ENCODE peak calls at places on chromosomes 4 and X, in eight cellular contexts. One of them, this sample, is unnamed.

GRCh38 chrX:131792356-131792749 is 230.7 kb upstream of the STK26 start:
- DNase-seq in esophagus squamous epithelium: peak
- DNase-seq in IMR-90: peak
- DNase-seq in tibial artery: no peak
- DNase-seq in GM06990: peak
- DNase-seq in cardiac muscle cell: no peak
- DNase-seq in bronchial epithelial cell: no peak
- DNase-seq in kidney: peak
- DNase-seq in this sample: no peak

GRCh38 chr4:32985256-32985655 is 2265.1 kb downstream of the PCDH7 start:
- DNase-seq in esophagus squamous epithelium: no peak
- DNase-seq in IMR-90: no peak
- DNase-seq in tibial artery: no peak
- DNase-seq in GM06990: no peak
- DNase-seq in cardiac muscle cell: peak
- DNase-seq in bronchial epithelial cell: peak
- DNase-seq in kidney: no peak
- DNase-seq in this sample: no peak

GRCh38 chr4:170087163-170087700 is 2.5 kb downstream of the AADAT start:
- DNase-seq in esophagus squamous epithelium: no peak
- DNase-seq in IMR-90: no peak
- DNase-seq in tibial artery: no peak
- DNase-seq in GM06990: no peak
- DNase-seq in cardiac muscle cell: peak
- DNase-seq in bronchial epithelial cell: peak
- DNase-seq in kidney: no peak
- DNase-seq in this sample: no peak

GRCh38 chrX:27555514-27555913 is 34.6 kb upstream of the DCAF8L2 start:
- DNase-seq in esophagus squamous epithelium: no peak
- DNase-seq in IMR-90: peak
- DNase-seq in tibial artery: no peak
- DNase-seq in GM06990: no peak
- DNase-seq in cardiac muscle cell: peak
- DNase-seq in bronchial epithelial cell: peak
- DNase-seq in kidney: no peak
- DNase-seq in this sample: peak

GRCh38 chr4:128309585-128309984 is 22.0 kb upstream of the PGRMC2 start:
- DNase-seq in esophagus squamous epithelium: no peak
- DNase-seq in IMR-90: no peak
- DNase-seq in tibial artery: no peak
- DNase-seq in GM06990: no peak
- DNase-seq in cardiac muscle cell: no peak
- DNase-seq in bronchial epithelial cell: no peak
- DNase-seq in kidney: no peak
- DNase-seq in this sample: no peak

GRCh38 chr4:140688711-140689598 is 67.2 kb downstream of the TBC1D9 start:
- DNase-seq in esophagus squamous epithelium: no peak
- DNase-seq in IMR-90: peak
- DNase-seq in tibial artery: no peak
- DNase-seq in GM06990: no peak
- DNase-seq in cardiac muscle cell: peak
- DNase-seq in bronchial epithelial cell: peak
- DNase-seq in kidney: no peak
- DNase-seq in this sample: no peak

GRCh38 chrX:57172544-57172943 is 35.3 kb upstream of the SPIN2A start:
- DNase-seq in esophagus squamous epithelium: no peak
- DNase-seq in IMR-90: no peak
- DNase-seq in tibial artery: no peak
- DNase-seq in GM06990: no peak
- DNase-seq in cardiac muscle cell: no peak
- DNase-seq in bronchial epithelial cell: no peak
- DNase-seq in kidney: no peak
- DNase-seq in this sample: no peak

GRCh38 chrX:81377329-81377728 is 175.4 kb downstream of the SH3BGRL start:
- DNase-seq in esophagus squamous epithelium: no peak
- DNase-seq in IMR-90: peak
- DNase-seq in tibial artery: no peak
- DNase-seq in GM06990: no peak
- DNase-seq in cardiac muscle cell: peak
- DNase-seq in bronchial epithelial cell: peak
- DNase-seq in kidney: no peak
- DNase-seq in this sample: peak

GRCh38 chr4:56650259-56651070 is 30.6 kb downstream of the HOPX start:
- DNase-seq in esophagus squamous epithelium: no peak
- DNase-seq in IMR-90: no peak
- DNase-seq in tibial artery: no peak
- DNase-seq in GM06990: no peak
- DNase-seq in cardiac muscle cell: no peak
- DNase-seq in bronchial epithelial cell: no peak
- DNase-seq in kidney: no peak
- DNase-seq in this sample: no peak

GRCh38 chrX:103774070-103774642 is 2.5 kb upstream of the PLP1 start:
- DNase-seq in esophagus squamous epithelium: no peak
- DNase-seq in IMR-90: peak
- DNase-seq in tibial artery: no peak
- DNase-seq in GM06990: no peak
- DNase-seq in cardiac muscle cell: peak
- DNase-seq in bronchial epithelial cell: peak
- DNase-seq in kidney: no peak
- DNase-seq in this sample: no peak

GRCh38 chrX:131812847-131813825 is 210.0 kb upstream of the STK26 start:
- DNase-seq in esophagus squamous epithelium: peak
- DNase-seq in IMR-90: peak
- DNase-seq in tibial artery: peak
- DNase-seq in GM06990: peak
- DNase-seq in cardiac muscle cell: no peak
- DNase-seq in bronchial epithelial cell: no peak
- DNase-seq in kidney: peak
- DNase-seq in this sample: peak

GRCh38 chr4:77581724-77582123 is 23.9 kb upstream of the CXCL13 start:
- DNase-seq in esophagus squamous epithelium: no peak
- DNase-seq in IMR-90: no peak
- DNase-seq in tibial artery: no peak
- DNase-seq in GM06990: no peak
- DNase-seq in cardiac muscle cell: peak
- DNase-seq in bronchial epithelial cell: peak
- DNase-seq in kidney: no peak
- DNase-seq in this sample: no peak

GRCh38 chr4:68630371-68630770 is 40.1 kb downstream of the UGT2B15 start:
- DNase-seq in esophagus squamous epithelium: no peak
- DNase-seq in IMR-90: no peak
- DNase-seq in tibial artery: no peak
- DNase-seq in GM06990: no peak
- DNase-seq in cardiac muscle cell: no peak
- DNase-seq in bronchial epithelial cell: no peak
- DNase-seq in kidney: no peak
- DNase-seq in this sample: no peak

GRCh38 chr4:159105761-159106243 is 2.9 kb downstream of the RAPGEF2 start:
- DNase-seq in esophagus squamous epithelium: no peak
- DNase-seq in IMR-90: peak
- DNase-seq in tibial artery: no peak
- DNase-seq in GM06990: peak
- DNase-seq in cardiac muscle cell: peak
- DNase-seq in bronchial epithelial cell: peak
- DNase-seq in kidney: no peak
- DNase-seq in this sample: peak

GRCh38 chr4:143306788-143307187 is 29.9 kb upstream of the GAB1 start:
- DNase-seq in esophagus squamous epithelium: no peak
- DNase-seq in IMR-90: no peak
- DNase-seq in tibial artery: no peak
- DNase-seq in GM06990: no peak
- DNase-seq in cardiac muscle cell: no peak
- DNase-seq in bronchial epithelial cell: no peak
- DNase-seq in kidney: no peak
- DNase-seq in this sample: no peak

GRCh38 chr4:73208376-73208775 is 50.2 kb downstream of the ANKRD17 start:
- DNase-seq in esophagus squamous epithelium: no peak
- DNase-seq in IMR-90: peak
- DNase-seq in tibial artery: no peak
- DNase-seq in GM06990: no peak
- DNase-seq in cardiac muscle cell: no peak
- DNase-seq in bronchial epithelial cell: peak
- DNase-seq in kidney: no peak
- DNase-seq in this sample: no peak

GRCh38 chrX:11474576-11474975 is 181.4 kb downstream of the AMELX start:
- DNase-seq in esophagus squamous epithelium: no peak
- DNase-seq in IMR-90: no peak
- DNase-seq in tibial artery: no peak
- DNase-seq in GM06990: no peak
- DNase-seq in cardiac muscle cell: no peak
- DNase-seq in bronchial epithelial cell: no peak
- DNase-seq in kidney: no peak
- DNase-seq in this sample: no peak

GRCh38 chr4:53712326-53712725 is 121.0 kb upstream of the LNX1 start:
- DNase-seq in esophagus squamous epithelium: no peak
- DNase-seq in IMR-90: no peak
- DNase-seq in tibial artery: no peak
- DNase-seq in GM06990: no peak
- DNase-seq in cardiac muscle cell: no peak
- DNase-seq in bronchial epithelial cell: no peak
- DNase-seq in kidney: no peak
- DNase-seq in this sample: no peak

GRCh38 chr4:5979981-5980380 is 38.2 kb downstream of the C4orf50 start:
- DNase-seq in esophagus squamous epithelium: no peak
- DNase-seq in IMR-90: no peak
- DNase-seq in tibial artery: peak
- DNase-seq in GM06990: no peak
- DNase-seq in cardiac muscle cell: no peak
- DNase-seq in bronchial epithelial cell: no peak
- DNase-seq in kidney: no peak
- DNase-seq in this sample: no peak

GRCh38 chr4:23934915-23935314 is 45.1 kb upstream of the PPARGC1A start:
- DNase-seq in esophagus squamous epithelium: no peak
- DNase-seq in IMR-90: peak
- DNase-seq in tibial artery: peak
- DNase-seq in GM06990: no peak
- DNase-seq in cardiac muscle cell: peak
- DNase-seq in bronchial epithelial cell: peak
- DNase-seq in kidney: peak
- DNase-seq in this sample: no peak

GRCh38 chr4:23931489-23931830 is 41.6 kb upstream of the PPARGC1A start:
- DNase-seq in esophagus squamous epithelium: no peak
- DNase-seq in IMR-90: no peak
- DNase-seq in tibial artery: no peak
- DNase-seq in GM06990: no peak
- DNase-seq in cardiac muscle cell: no peak
- DNase-seq in bronchial epithelial cell: no peak
- DNase-seq in kidney: no peak
- DNase-seq in this sample: no peak

GRCh38 chr4:23934223-23934622 is 44.4 kb upstream of the PPARGC1A start:
- DNase-seq in esophagus squamous epithelium: no peak
- DNase-seq in IMR-90: no peak
- DNase-seq in tibial artery: no peak
- DNase-seq in GM06990: no peak
- DNase-seq in cardiac muscle cell: no peak
- DNase-seq in bronchial epithelial cell: no peak
- DNase-seq in kidney: no peak
- DNase-seq in this sample: no peak

GRCh38 chr4:23932186-23932585 is 42.3 kb upstream of the PPARGC1A start:
- DNase-seq in esophagus squamous epithelium: no peak
- DNase-seq in IMR-90: no peak
- DNase-seq in tibial artery: no peak
- DNase-seq in GM06990: no peak
- DNase-seq in cardiac muscle cell: no peak
- DNase-seq in bronchial epithelial cell: no peak
- DNase-seq in kidney: no peak
- DNase-seq in this sample: no peak

DNA sequence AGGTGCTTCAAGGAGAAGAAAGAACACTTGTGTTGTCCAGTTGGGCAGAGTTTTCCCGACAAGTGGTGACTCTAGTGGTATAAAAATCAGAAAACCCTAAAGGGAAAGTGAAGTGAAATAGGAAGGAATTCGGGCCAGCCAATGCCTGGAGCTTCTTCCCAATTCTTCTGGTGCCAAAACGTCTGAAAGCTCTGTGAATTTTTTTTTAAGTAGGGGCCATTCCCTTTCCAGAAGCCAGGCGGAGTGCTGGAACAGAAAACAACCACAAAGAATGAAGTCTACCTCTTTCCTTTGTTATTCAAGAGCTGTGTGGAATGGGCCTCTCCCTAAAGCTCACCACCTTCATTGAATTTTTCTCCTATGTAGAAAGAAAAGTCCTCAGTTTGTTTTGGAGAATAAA is 43.1 kb upstream of the PPARGC1A start:
- DNase-seq in esophagus squamous epithelium: no peak
- DNase-seq in IMR-90: peak
- DNase-seq in tibial artery: no peak
- DNase-seq in GM06990: no peak
- DNase-seq in cardiac muscle cell: peak
- DNase-seq in bronchial epithelial cell: peak
- DNase-seq in kidney: no peak
- DNase-seq in this sample: no peak
- TF ChIP-seq CTCF in esophagus squamous epithelium: peak
- TF ChIP-seq CTCF in IMR-90: peak
- TF ChIP-seq CTCF in tibial artery: peak
- TF ChIP-seq CTCF in GM06990: no peak
- TF ChIP-seq CTCF in cardiac muscle cell: peak
- TF ChIP-seq CTCF in bronchial epithelial cell: peak
- TF ChIP-seq CTCF in kidney: no peak
- TF ChIP-seq CTCF in this sample: no peak

GRCh38 chr4:175253184-175253902 is 335.2 kb downstream of the ADAM29 start:
- DNase-seq in esophagus squamous epithelium: no peak
- DNase-seq in IMR-90: no peak
- DNase-seq in tibial artery: no peak
- DNase-seq in GM06990: no peak
- DNase-seq in cardiac muscle cell: no peak
- DNase-seq in bronchial epithelial cell: peak
- DNase-seq in kidney: peak
- DNase-seq in this sample: no peak
- TF ChIP-seq CTCF in esophagus squamous epithelium: no peak
- TF ChIP-seq CTCF in IMR-90: no peak
- TF ChIP-seq CTCF in tibial artery: no peak
- TF ChIP-seq CTCF in GM06990: peak
- TF ChIP-seq CTCF in cardiac muscle cell: no peak
- TF ChIP-seq CTCF in bronchial epithelial cell: peak
- TF ChIP-seq CTCF in kidney: no peak
- TF ChIP-seq CTCF in this sample: no peak

GRCh38 chr4:118343501-118343900 is 9.3 kb downstream of the PRSS12 start:
- DNase-seq in esophagus squamous epithelium: no peak
- DNase-seq in IMR-90: no peak
- DNase-seq in tibial artery: no peak
- DNase-seq in GM06990: no peak
- DNase-seq in cardiac muscle cell: no peak
- DNase-seq in bronchial epithelial cell: no peak
- DNase-seq in kidney: no peak
- DNase-seq in this sample: no peak
- TF ChIP-seq CTCF in esophagus squamous epithelium: no peak
- TF ChIP-seq CTCF in IMR-90: no peak
- TF ChIP-seq CTCF in tibial artery: no peak
- TF ChIP-seq CTCF in GM06990: no peak
- TF ChIP-seq CTCF in cardiac muscle cell: no peak
- TF ChIP-seq CTCF in bronchial epithelial cell: no peak
- TF ChIP-seq CTCF in kidney: no peak
- TF ChIP-seq CTCF in this sample: no peak

DNA sequence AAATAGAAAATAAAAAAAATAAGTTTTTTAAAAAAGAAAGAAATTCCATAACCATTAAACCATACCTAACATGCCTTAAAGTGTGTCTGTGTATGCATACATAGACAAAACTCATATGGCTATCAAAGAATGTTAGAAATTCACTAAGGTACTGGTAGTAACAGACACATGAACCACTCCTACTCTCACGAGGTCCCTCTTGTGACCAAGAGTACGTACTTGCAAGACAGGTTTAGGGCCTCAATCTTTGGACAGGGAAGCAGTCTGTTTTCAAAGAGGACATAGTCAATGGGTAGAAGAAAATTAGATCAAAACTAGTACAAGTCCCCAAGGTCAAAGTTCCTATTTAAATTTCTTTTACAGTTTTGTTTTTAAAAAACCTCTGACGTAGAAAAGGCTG is 117.3 kb downstream of the CHM start:
- DNase-seq in esophagus squamous epithelium: no peak
- DNase-seq in IMR-90: no peak
- DNase-seq in tibial artery: no peak
- DNase-seq in GM06990: no peak
- DNase-seq in cardiac muscle cell: no peak
- DNase-seq in bronchial epithelial cell: no peak
- DNase-seq in kidney: no peak
- DNase-seq in this sample: no peak
- TF ChIP-seq CTCF in esophagus squamous epithelium: no peak
- TF ChIP-seq CTCF in IMR-90: no peak
- TF ChIP-seq CTCF in tibial artery: no peak
- TF ChIP-seq CTCF in GM06990: no peak
- TF ChIP-seq CTCF in cardiac muscle cell: no peak
- TF ChIP-seq CTCF in bronchial epithelial cell: no peak
- TF ChIP-seq CTCF in kidney: no peak
- TF ChIP-seq CTCF in this sample: no peak